ENCODE peak calls at places on chromosomes 13 and 19, in seven cellular contexts. F, O, A, L, H, S and T are unnamed samples.

GRCh38 chr19:32345261-32346207 is at the start of gene ZNF507:
- DNase-seq in F (peak), O (peak), A (peak), L (peak), H (peak), S (peak), T (peak)

GRCh38 chr19:30327331-30327730 is 44.9 kb upstream of the ZNF536 start:
- DNase-seq in F (no peak), O (no peak), A (no peak), L (no peak), H (no peak), S (no peak), T (no peak)

GRCh38 chr19:48329167-48329891 is 4.0 kb downstream of the EMP3 start:
- DNase-seq in F (peak), O (no peak), A (no peak), L (peak), H (peak), S (no peak), T (no peak)

GRCh38 chr19:7565332-7565731 is 29.8 kb downstream of the PNPLA6 start:
- DNase-seq in F (no peak), O (no peak), A (no peak), L (no peak), H (no peak), S (no peak), T (no peak)

GRCh38 chr13:97254809-97255208 is 32.7 kb downstream of the MBNL2 start:
- DNase-seq in F (no peak), O (no peak), A (no peak), L (no peak), H (no peak), S (no peak), T (no peak)

GRCh38 chr13:105804561-105805190 is 730.8 kb downstream of the EFNB2 start:
- DNase-seq in F (no peak), O (no peak), A (no peak), L (no peak), H (no peak), S (no peak), T (no peak)

GRCh38 chr13:25541434-25542123 is 169.8 kb downstream of the ATP8A2 start:
- DNase-seq in F (no peak), O (no peak), A (no peak), L (peak), H (no peak), S (no peak), T (no peak)

GRCh38 chr13:44713793-44714469 is 137.8 kb upstream of the TSC22D1 start:
- DNase-seq in F (no peak), O (no peak), A (no peak), L (no peak), H (no peak), S (no peak), T (no peak)

GRCh38 chr13:110070511-110071120 is 236.3 kb downstream of the COL4A1 start:
- DNase-seq in F (no peak), O (no peak), A (no peak), L (no peak), H (no peak), S (no peak), T (no peak)

GRCh38 chr13:78598933-78599332 is 4.4 kb downstream of the POU4F1 start:
- DNase-seq in F (no peak), O (no peak), A (no peak), L (no peak), H (no peak), S (no peak), T (no peak)

GRCh38 chr19:16856091-16856490 is 26.9 kb downstream of the SIN3B start:
- DNase-seq in F (no peak), O (no peak), A (no peak), L (no peak), H (no peak), S (no peak), T (no peak)